ENCODE peak calls at places on chromosomes 5 and 9, in nine cellular contexts. D is stimulated activated CD4-positive, alpha-beta T cell treated with anti-CD3 and anti-CD28 coated beads, Interleukin-2, amount 100 ng/mL, for 48 hours; N is RPMI8226; F is activated naive CD4-positive, alpha-beta T cell treated with anti-CD3 and anti-CD28 coated beads, Interleukin-2, amount 10 ng/mL, durations not matched to agents 7 days and 5 days; L is DMS53; O is HS-5; I is MV-4-11; W is NCI-H2081; E is HT1080. T is an unnamed sample.

GRCh38 chr5:172622091-172623046 is 18.7 kb upstream of the NEURL1B start:
- DNase-seq in D (no peak), N (no peak), F (no peak), L (peak; percentile 54), O (no peak), I (no peak), W (no peak), E (no peak), T (no peak)

GRCh38 chr9:116987902-116988301 is 300.8 kb downstream of the TRIM32 start:
- DNase-seq in D (no peak), N (no peak), F (no peak), L (no peak), O (no peak), I (no peak), W (no peak), E (peak; percentile 31), T (no peak)

GRCh38 chr5:97854871-97855762 is 672.1 kb upstream of the RIOK2 start:
- DNase-seq in D (no peak), N (no peak), F (no peak), L (no peak), O (no peak), I (no peak), W (no peak), E (peak; percentile 35), T (no peak)

GRCh38 chr9:126531591-126531990 is 82.1 kb upstream of the LMX1B start:
- DNase-seq in D (no peak), N (no peak), F (no peak), L (no peak), O (no peak), I (no peak), W (no peak), E (no peak), T (no peak)

GRCh38 chr9:134060546-134060945 is 7.3 kb downstream of the BRD3 start:
- DNase-seq in D (no peak), N (no peak), F (peak; percentile 11), L (no peak), O (no peak), I (no peak), W (no peak), E (no peak), T (no peak)

GRCh38 chr9:132776891-132777290 is 101.2 kb downstream of the AK8 start:
- DNase-seq in D (no peak), N (no peak), F (no peak), L (no peak), O (no peak), I (no peak), W (no peak), E (no peak), T (peak; percentile 32)

GRCh38 chr9:129939426-129939825 is 103.6 kb downstream of the FNBP1 start:
- DNase-seq in D (no peak), N (no peak), F (no peak), L (no peak), O (no peak), I (peak; percentile 35), W (no peak), E (no peak), T (no peak)

GRCh38 chr9:120583958-120584369 is 4.0 kb upstream of the CDK5RAP2 start:
- DNase-seq in D (no peak), N (peak; percentile 92), F (peak; percentile 55), L (peak; percentile 99), O (peak; percentile 56), I (peak; percentile 99), W (peak; percentile 83), E (peak; percentile 97), T (peak; percentile 94)

GRCh38 chr9:89781838-89782237 is 177.0 kb downstream of the GADD45G start:
- DNase-seq in D (no peak), N (peak; percentile 32), F (no peak), L (no peak), O (no peak), I (peak; percentile 97), W (no peak), E (no peak), T (peak; percentile 28)

GRCh38 chr9:36140086-36141084 is 3.9 kb downstream of the GLIPR2 start:
- DNase-seq in D (no peak), N (no peak), F (peak; percentile 68), L (no peak), O (no peak), I (peak; percentile 78), W (no peak), E (no peak), T (peak; percentile 69)

GRCh38 chr5:21685536-21685935 is 1167.6 kb downstream of the CDH12 start:
- DNase-seq in D (no peak), N (no peak), F (no peak), L (no peak), O (peak; percentile 78), I (no peak), W (no peak), E (peak; percentile 57), T (no peak)

GRCh38 chr9:126743046-126743445 is 61.8 kb upstream of the ZBTB43 start:
- DNase-seq in D (no peak), N (no peak), F (no peak), L (no peak), O (no peak), I (no peak), W (no peak), E (no peak), T (peak; percentile 48)

GRCh38 chr5:172887735-172888134 is 53.7 kb downstream of the ERGIC1 start:
- DNase-seq in D (no peak), N (no peak), F (no peak), L (no peak), O (no peak), I (no peak), W (no peak), E (no peak), T (no peak)

GRCh38 chr5:110371011-110371724 is 355.3 kb downstream of the TMEM232 start:
- DNase-seq in D (no peak), N (no peak), F (no peak), L (no peak), O (no peak), I (no peak), W (no peak), E (no peak), T (no peak)

GRCh38 chr5:66810747-66811355 is 214.7 kb downstream of the MAST4 start:
- DNase-seq in D (no peak), N (no peak), F (no peak), L (no peak), O (no peak), I (peak; percentile 74), W (no peak), E (no peak), T (peak; percentile 40)

GRCh38 chr9:127793093-127793708 is 7.4 kb downstream of the CDK9 start:
- DNase-seq in D (no peak), N (no peak), F (no peak), L (peak; percentile 60), O (no peak), I (no peak), W (no peak), E (peak; percentile 38), T (no peak)

GRCh38 chr5:176405656-176406435 is 10.5 kb downstream of the CLTB start:
- DNase-seq in D (no peak), N (no peak), F (no peak), L (peak; percentile 40), O (no peak), I (no peak), W (no peak), E (no peak), T (no peak)

GRCh38 chr5:158899792-158900191 is 199.9 kb downstream of the EBF1 start:
- DNase-seq in D (no peak), N (no peak), F (no peak), L (no peak), O (no peak), I (no peak), W (no peak), E (no peak), T (no peak)

GRCh38 chr5:10441992-10442435 is 335 bp downstream of the ROPN1L start:
- DNase-seq in D (no peak), N (no peak), F (no peak), L (peak; percentile 88), O (no peak), I (no peak), W (no peak), E (no peak), T (no peak)

GRCh38 chr9:19252174-19252884 is 21.8 kb downstream of the DENND4C start:
- DNase-seq in D (no peak), N (no peak), F (no peak), L (no peak), O (no peak), I (no peak), W (no peak), E (no peak), T (no peak)